ENCODE peak calls at places on chromosome 15, in eight cellular contexts. C, N, K, P, A, M, L and I are unnamed samples.

GRCh38 chr15:60620707-60621106 is 141.8 kb upstream of the ICE2 start:
- DNase-seq in C (no peak), N (no peak), K (no peak), P (no peak), A (no peak), M (peak), L (no peak), I (no peak)

GRCh38 chr15:69798481-69799315 is 299.0 kb downstream of the TLE3 start:
- DNase-seq in C (no peak), N (no peak), K (no peak), P (no peak), A (no peak), M (no peak), L (no peak), I (no peak)

GRCh38 chr15:47184003-47184404 is 533.3 kb upstream of the SEMA6D start:
- DNase-seq in C (no peak), N (no peak), K (peak), P (no peak), A (peak), M (no peak), L (no peak), I (peak)

GRCh38 chr15:24772256-24772655 is 96.7 kb downstream of the NPAP1 start:
- DNase-seq in C (no peak), N (no peak), K (no peak), P (no peak), A (no peak), M (no peak), L (no peak), I (no peak)

GRCh38 chr15:92288755-92289154 is 104.9 kb upstream of the ST8SIA2 start:
- DNase-seq in C (no peak), N (no peak), K (peak), P (no peak), A (no peak), M (no peak), L (no peak), I (peak)

GRCh38 chr15:67189326-67190051 is 65.0 kb downstream of the AAGAB start:
- DNase-seq in C (no peak), N (no peak), K (peak), P (no peak), A (no peak), M (no peak), L (no peak), I (no peak)

GRCh38 chr15:93048759-93049161 is 40.3 kb downstream of the RGMA start:
- DNase-seq in C (no peak), N (no peak), K (no peak), P (no peak), A (no peak), M (peak), L (peak), I (no peak)

GRCh38 chr15:98428253-98428989 is 219.9 kb upstream of the IGF1R start:
- DNase-seq in C (peak), N (peak), K (peak), P (no peak), A (peak), M (peak), L (peak), I (peak)

GRCh38 chr15:81338422-81339007 is 14.6 kb upstream of the STARD5 start:
- DNase-seq in C (peak), N (peak), K (no peak), P (no peak), A (no peak), M (peak), L (no peak), I (no peak)

GRCh38 chr15:42508263-42508690 is 12.8 kb downstream of the SNAP23 start:
- DNase-seq in C (no peak), N (no peak), K (no peak), P (no peak), A (no peak), M (no peak), L (no peak), I (no peak)
- TF ChIP-seq CTCF in C (no peak), N (no peak), K (no peak), P (no peak), A (no peak), M (no peak), L (no peak), I (no peak)

GRCh38 chr15:56495050-56495449 is 30.1 kb upstream of the MNS1 start:
- DNase-seq in C (no peak), N (no peak), K (no peak), P (no peak), A (no peak), M (no peak), L (no peak), I (no peak)

GRCh38 chr15:56496635-56497034 is 31.7 kb upstream of the MNS1 start:
- DNase-seq in C (peak), N (peak), K (peak), P (peak), A (no peak), M (peak), L (no peak), I (peak)

GRCh38 chr15:56490461-56490860 is 25.5 kb upstream of the MNS1 start:
- DNase-seq in C (no peak), N (no peak), K (no peak), P (no peak), A (no peak), M (no peak), L (no peak), I (no peak)

GRCh38 chr15:56492786-56493555 is 28.0 kb upstream of the MNS1 start:
- DNase-seq in C (no peak), N (no peak), K (no peak), P (no peak), A (no peak), M (no peak), L (no peak), I (no peak)

GRCh38 chr15:56491110-56491722 is 26.3 kb upstream of the MNS1 start:
- DNase-seq in C (peak), N (peak), K (peak), P (peak), A (peak), M (peak), L (no peak), I (peak)
- TF ChIP-seq CTCF in C (peak), N (peak), K (peak), P (peak), A (peak), M (peak), L (peak), I (peak)

GRCh38 chr15:76059320-76060097 is at the start of gene TMEM266:
- DNase-seq in C (no peak), N (no peak), K (peak), P (peak), A (peak), M (peak), L (peak), I (peak)
- TF ChIP-seq CTCF in C (no peak), N (no peak), K (no peak), P (no peak), A (peak), M (no peak), L (no peak), I (no peak)

GRCh38 chr15:65028921-65029735 is at the start of gene MTFMT:
- DNase-seq in C (peak), N (no peak), K (peak), P (peak), A (peak), M (peak), L (peak), I (peak)
- TF ChIP-seq CTCF in C (peak), N (no peak), K (no peak), P (no peak), A (peak), M (no peak), L (no peak), I (no peak)